ENCODE peak calls at places on chromosomes 2 and 18, in five cellular contexts. T is GM13976, I is NCI-H510A, B is colonic mucosa, R is AML-193. A is an unnamed sample.

GRCh38 chr2:234243871-234244565 is 193.5 kb downstream of the SPP2 start:
- DNase-seq in T (no peak), I (no peak), B (no peak), R (no peak), A (no peak)

GRCh38 chr18:8882632-8883408 is 177.5 kb downstream of the MTCL1 start:
- DNase-seq in B (no peak), T (no peak), I (no peak), R (no peak), A (no peak)

GRCh38 chr2:32627901-32628645 is at the start of gene TTC27:
- DNase-seq in R (peak), I (peak), T (peak), B (peak), A (peak)

GRCh38 chr2:144834954-144835633 is 315.2 kb upstream of the ZEB2 start:
- DNase-seq in T (no peak), I (no peak), B (no peak), R (no peak), A (no peak)

GRCh38 chr2:46363535-46364170 is 66.4 kb downstream of the EPAS1 start:
- DNase-seq in B (no peak), I (no peak), T (no peak), R (no peak), A (no peak)

GRCh38 chr2:218396688-218397501 is 2.8 kb upstream of the CTDSP1 start:
- DNase-seq in B (peak), T (peak), I (peak), R (peak), A (peak)

GRCh38 chr2:75547345-75548035 is 13.2 kb downstream of the EVA1A start:
- DNase-seq in I (no peak), T (no peak), R (no peak), B (no peak), A (no peak)

GRCh38 chr2:12455626-12456025 is 261.1 kb upstream of the TRIB2 start:
- DNase-seq in R (no peak), I (no peak), B (no peak), T (no peak), A (no peak)

GRCh38 chr2:37543967-37544366 is 127.5 kb downstream of the CDC42EP3 start:
- DNase-seq in T (no peak), I (no peak), R (peak), B (no peak), A (no peak)

GRCh38 chr18:55479656-55480420 is 108.2 kb downstream of the TCF4 start:
- DNase-seq in T (no peak), I (no peak), R (no peak), B (no peak), A (no peak)

GRCh38 chr2:46776687-46777327 is 138.8 kb downstream of the MCFD2 start:
- DNase-seq in R (peak), T (peak), I (no peak), B (peak), A (peak)

GRCh38 chr2:108243566-108243965 is 3.8 kb downstream of the SULT1C3 start:
- DNase-seq in T (no peak), B (no peak), R (no peak), I (no peak), A (no peak)

GRCh38 chr2:205800804-205801203 is 118.5 kb downstream of the NRP2 start:
- DNase-seq in T (no peak), I (no peak), R (no peak), B (peak), A (no peak)

GRCh38 chr18:74012954-74013630 is 134.5 kb downstream of the FBXO15 start:
- DNase-seq in I (no peak), R (no peak), B (no peak), T (no peak), A (no peak)

GRCh38 chr2:206086683-206087350 is 843 bp upstream of the INO80D start:
- DNase-seq in B (no peak), I (no peak), T (no peak), R (no peak), A (no peak)

GRCh38 chr2:231718799-231719198 is 10.5 kb downstream of the PTMA start:
- DNase-seq in I (no peak), B (no peak), R (no peak), T (no peak), A (no peak)

GRCh38 chr2:148754864-148755263 is 110.3 kb downstream of the EPC2 start:
- DNase-seq in B (no peak), T (no peak), I (no peak), R (no peak), A (no peak)

GRCh38 chr2:9336534-9337354 is 86.6 kb downstream of the ITGB1BP1 start:
- DNase-seq in R (no peak), I (peak), T (no peak), B (peak), A (no peak)

GRCh38 chr18:42164556-42164955 is 209.5 kb downstream of the PIK3C3 start:
- DNase-seq in T (no peak), I (no peak), R (no peak), B (no peak), A (no peak)

GRCh38 chr18:9965711-9966624 is 52.2 kb downstream of the VAPA start:
- DNase-seq in T (no peak), I (no peak), B (no peak), R (no peak), A (no peak)

A was measured in activated effector memory CD4-positive, alpha-beta T cell treated with anti-CD3 and anti-CD28 coated beads, Interleukin-2, amount 50 U/mL, for 16 hours.